ENCODE peak calls at places on chromosome 15, in ten cellular contexts. O is astrocyte of the spinal cord, U is PC-9, G is endodermal cell, A is AG10803, Z is IMR-90, T is cardiac fibroblast, D is spleen, P is GM12865, W is neural progenitor cell. N is an unnamed sample.

GRCh38 chr15:93072440-93073394 is 16.3 kb downstream of the RGMA start:
- DNase-seq in D (no peak), U (peak), W (peak), P (no peak), T (peak), O (peak), Z (peak), A (peak), G (peak), N (peak)

GRCh38 chr15:79180318-79180717 is 89.7 kb upstream of the RASGRF1 start:
- DNase-seq in P (no peak), G (no peak), O (no peak), W (no peak), U (no peak), A (no peak), T (no peak), Z (no peak), D (no peak), N (no peak)

GRCh38 chr15:94709319-94709718 is 478.0 kb downstream of the MCTP2 start:
- DNase-seq in O (no peak), D (no peak), U (no peak), Z (no peak), P (no peak), T (no peak), G (no peak), A (no peak), W (no peak), N (no peak)

GRCh38 chr15:60355148-60355857 is 42.5 kb downstream of the ANXA2 start:
- DNase-seq in D (no peak), G (no peak), Z (no peak), T (no peak), O (no peak), W (no peak), A (no peak), P (no peak), U (no peak), N (no peak)

GRCh38 chr15:95252404-95252803 is 1021.0 kb downstream of the MCTP2 start:
- DNase-seq in A (no peak), D (no peak), W (no peak), G (no peak), Z (peak), U (no peak), P (no peak), O (peak), T (peak), N (peak)

GRCh38 chr15:42595641-42596240 is 20.3 kb downstream of the STARD9 start:
- DNase-seq in P (no peak), A (peak), Z (peak), W (no peak), U (no peak), D (no peak), T (peak), G (no peak), O (no peak), N (no peak)

GRCh38 chr15:68993276-68993675 is 21.2 kb upstream of the NOX5 start:
- DNase-seq in D (no peak), G (no peak), A (no peak), Z (no peak), O (no peak), P (no peak), U (no peak), T (no peak), W (no peak), N (no peak)

GRCh38 chr15:68430471-68431036 is 1.4 kb downstream of the ITGA11 start:
- DNase-seq in U (no peak), Z (no peak), W (no peak), O (no peak), A (no peak), P (no peak), D (no peak), T (no peak), G (peak), N (no peak)

GRCh38 chr15:92205255-92205739 is 188.4 kb upstream of the ST8SIA2 start:
- DNase-seq in O (no peak), Z (no peak), W (peak), T (no peak), D (no peak), U (no peak), G (peak), P (peak), A (peak), N (no peak)

GRCh38 chr15:98120561-98120960 is 160.1 kb downstream of the ARRDC4 start:
- DNase-seq in O (no peak), P (no peak), A (peak), Z (no peak), U (no peak), T (no peak), G (no peak), W (no peak), D (no peak), N (peak)

GRCh38 chr15:68640791-68641331 is 62.1 kb downstream of the CORO2B start:
- DNase-seq in P (no peak), G (peak), W (no peak), D (peak), A (no peak), O (no peak), Z (no peak), U (no peak), T (no peak), N (no peak)

GRCh38 chr15:73375755-73376305 is 7.1 kb upstream of the HCN4 start:
- DNase-seq in Z (no peak), T (no peak), D (no peak), O (no peak), P (no peak), U (no peak), A (no peak), G (no peak), W (no peak), N (no peak)

GRCh38 chr15:66819084-66819483 is 117.0 kb downstream of the SMAD6 start:
- DNase-seq in U (no peak), G (peak), W (no peak), Z (no peak), A (no peak), O (no peak), D (no peak), T (no peak), P (no peak), N (no peak)

GRCh38 chr15:48866141-48866563 is 11.8 kb upstream of the EID1 start:
- DNase-seq in O (no peak), W (no peak), P (no peak), Z (peak), G (no peak), U (no peak), D (no peak), A (peak), T (peak), N (peak)

GRCh38 chr15:22895465-22896190 is 57.2 kb downstream of the NIPA2 start:
- DNase-seq in O (peak), A (no peak), U (peak), D (peak), G (peak), T (no peak), P (peak), Z (peak), W (no peak), N (peak)

GRCh38 chr15:44738340-44738984 is 2.1 kb downstream of the TRIM69 start:
- DNase-seq in U (no peak), G (no peak), T (peak), D (no peak), A (peak), P (peak), W (peak), O (peak), Z (peak), N (no peak)

GRCh38 chr15:75198560-75199346 is 2.9 kb upstream of the C15orf39 start:
- DNase-seq in P (peak), U (peak), G (peak), A (no peak), T (peak), D (no peak), Z (peak), O (peak), W (peak), N (no peak)

DNA sequence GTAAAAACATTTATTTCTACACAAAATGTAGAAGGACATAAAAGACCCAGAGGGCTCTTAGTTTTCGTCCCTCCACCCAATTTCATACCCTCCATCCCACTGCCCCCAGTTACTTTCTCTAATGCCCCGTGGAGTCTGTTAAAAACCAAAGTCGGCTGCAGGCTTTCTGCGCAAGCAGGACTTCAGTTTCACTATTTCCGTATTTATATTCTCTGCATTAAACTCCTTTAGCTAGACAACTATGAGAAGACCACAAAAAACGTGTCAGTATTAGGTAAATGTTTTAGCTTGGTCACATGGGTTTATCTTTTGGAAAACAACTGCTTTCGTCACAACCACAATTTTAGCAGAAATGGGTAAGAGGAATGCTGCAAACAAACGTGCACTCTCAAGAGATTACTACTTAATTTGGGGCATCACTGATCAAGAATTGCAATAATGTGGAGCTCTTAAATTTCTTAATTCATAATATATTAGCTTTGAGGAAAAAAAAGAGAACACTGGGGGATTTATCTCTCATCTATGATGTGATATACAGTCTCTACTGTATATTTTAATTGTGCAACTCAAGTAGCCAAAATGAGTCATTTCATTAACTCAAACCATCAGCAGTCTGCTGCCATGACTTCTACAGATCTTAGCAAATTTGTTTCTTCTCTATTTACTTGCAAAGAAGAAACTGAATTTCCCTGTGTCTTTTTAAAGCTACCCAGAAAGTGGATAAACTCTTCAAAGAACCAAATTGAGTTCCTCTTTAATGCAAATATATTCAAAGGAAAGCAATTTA is 740 bp upstream of the NSMCE3 start:
- DNase-seq in O (peak), Z (peak), T (peak), U (no peak), G (no peak), D (no peak), A (peak), W (no peak), P (peak), N (peak)
- H3K4me3 ChIP-seq in O (peak), Z (peak), T (peak), U (peak), G (peak), D (peak), A (peak), W (peak), P (peak), N (peak)

GRCh38 chr15:83278191-83278590 is 6.3 kb downstream of the BNC1 start:
- DNase-seq in Z (no peak), D (no peak), A (peak), W (no peak), U (no peak), T (peak), P (no peak), G (no peak), O (peak), N (peak)
- TF ChIP-seq CTCF in Z (no peak), D (no peak), A (no peak), W (no peak), U (no peak), T (no peak), P (no peak), G (peak), O (no peak), N (no peak)

GRCh38 chr15:72184165-72184811 is 13.3 kb downstream of the GRAMD2A start:
- DNase-seq in P (no peak), Z (no peak), T (peak), D (peak), U (peak), G (peak), A (peak), W (peak), O (peak), N (peak)
- H3K4me3 ChIP-seq in P (no peak), Z (peak), T (peak), D (no peak), U (peak), G (peak), A (peak), W (peak), O (peak), N (peak)

DNA sequence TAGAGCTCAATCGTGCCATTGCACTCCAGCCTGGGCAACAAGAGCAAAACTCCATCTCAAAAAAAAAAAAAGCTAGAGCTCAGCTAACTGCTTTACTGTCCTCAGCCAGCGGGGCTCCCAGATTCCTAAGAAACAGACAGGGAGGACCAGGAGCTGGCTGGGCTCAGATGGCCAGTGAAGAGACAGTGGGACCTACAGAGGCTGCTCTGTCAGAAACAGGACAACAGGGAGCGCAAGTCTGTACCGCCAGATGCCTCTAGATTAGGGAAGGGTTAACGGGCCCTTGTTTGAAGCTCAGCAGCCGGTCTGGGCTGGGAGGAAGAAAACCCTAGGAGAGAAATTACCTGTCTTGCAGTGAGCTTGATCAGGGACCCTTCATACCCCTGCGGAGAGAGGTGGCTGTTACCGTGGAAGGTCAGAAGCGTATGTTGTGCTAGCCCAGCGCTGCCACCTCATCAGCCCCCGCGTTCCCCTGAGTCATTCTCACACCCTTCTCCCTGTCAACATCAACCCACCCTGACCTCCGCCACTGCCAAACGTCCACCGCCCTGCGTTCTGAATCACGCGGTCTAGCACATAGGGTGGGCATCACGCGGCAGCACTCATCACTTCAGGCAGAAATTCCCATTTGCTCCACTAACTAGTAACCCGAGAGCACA is 25.3 kb downstream of the RBPMS2 start:
- DNase-seq in A (peak), P (no peak), G (peak), U (peak), O (no peak), W (peak), D (no peak), Z (peak), T (peak), N (peak)
- TF ChIP-seq CTCF in A (peak), P (no peak), G (peak), U (no peak), O (peak), W (peak), D (no peak), Z (peak), T (no peak), N (no peak)

GRCh38 chr15:24856397-24857093 is 98.2 kb upstream of the SNRPN start:
- DNase-seq in P (no peak), W (peak), Z (peak), D (no peak), U (no peak), A (no peak), O (peak), T (peak), G (peak), N (no peak)
- H3K4me3 ChIP-seq in P (no peak), W (peak), Z (peak), D (no peak), U (no peak), A (no peak), O (peak), T (no peak), G (peak), N (no peak)

GRCh38 chr15:80996247-80996646 is 4.5 kb upstream of the TLNRD1 start:
- DNase-seq in W (peak), A (no peak), O (no peak), U (no peak), Z (no peak), P (peak), G (no peak), D (no peak), T (peak), N (peak)
- TF ChIP-seq CTCF in W (peak), A (peak), O (peak), U (peak), Z (peak), P (peak), G (peak), D (no peak), T (peak), N (peak)

DNA sequence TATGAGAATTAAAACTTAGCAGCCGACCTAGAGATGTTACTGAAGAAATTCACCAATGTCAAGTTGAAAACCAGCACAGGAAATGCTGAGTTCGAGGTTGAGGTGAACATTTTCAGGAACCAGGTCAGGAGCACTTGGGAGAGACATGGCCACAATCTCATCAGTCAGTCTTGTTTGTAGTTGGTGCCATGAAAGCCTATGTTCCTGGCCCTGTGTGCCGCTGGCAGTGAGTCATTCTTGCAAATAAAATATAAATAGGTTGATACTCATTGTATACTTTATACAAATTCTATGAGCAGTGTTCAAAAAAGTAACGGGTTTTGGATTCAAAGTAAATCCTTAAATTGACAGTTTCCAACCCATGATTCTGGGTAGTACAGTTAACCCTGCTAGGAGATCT is 1.5 kb upstream of the FSIP1 start:
- DNase-seq in T (no peak), Z (peak), O (peak), U (no peak), A (no peak), D (no peak), G (no peak), W (no peak), P (no peak), N (peak)
- H3K4me3 ChIP-seq in T (no peak), Z (peak), O (peak), U (no peak), A (peak), D (peak), G (peak), W (peak), P (peak), N (peak)